ENCODE peak calls at places on chromosomes 1 and 21, in four cellular contexts. B is mesenchymal stem cell; A is activated CD4-positive, CD25-positive, alpha-beta regulatory T cell treated with anti-CD3 and anti-CD28 coated beads, Interleukin-2, amount 50 U/mL, for 72 hours; W is B cell. F is an unnamed sample.

GRCh38 chr1:65002508-65003315 is 36.4 kb upstream of the JAK1 start:
- DNase-seq in A (peak), W (peak), B (peak), F (peak)

GRCh38 chr1:47592296-47592975 is 154.6 kb downstream of the FOXD2 start:
- DNase-seq in B (no peak), A (no peak), W (no peak), F (peak)

GRCh38 chr1:71294178-71294577 is 213.3 kb upstream of the ZRANB2 start:
- DNase-seq in W (no peak), B (no peak), A (no peak), F (no peak)

GRCh38 chr1:239276051-239276450 is 110.3 kb upstream of the CHRM3 start:
- DNase-seq in B (no peak), A (no peak), W (no peak), F (no peak)

GRCh38 chr1:56080123-56080522 is 499.2 kb downstream of the PLPP3 start:
- DNase-seq in W (no peak), A (no peak), B (no peak), F (no peak)

GRCh38 chr1:1021010-1021845 is 1.3 kb downstream of the AGRN start:
- DNase-seq in A (no peak), B (peak), W (no peak), F (peak)

GRCh38 chr1:23344987-23345472 is 946 bp upstream of the HNRNPR start:
- DNase-seq in A (no peak), W (no peak), B (no peak), F (peak)

GRCh38 chr1:235093013-235093618 is 35.5 kb downstream of the TOMM20 start:
- DNase-seq in B (peak), W (no peak), A (no peak), F (peak)

GRCh38 chr1:192538407-192539311 is 36.9 kb upstream of the RGS1 start:
- DNase-seq in B (peak), A (no peak), W (peak), F (no peak)

GRCh38 chr1:31390071-31390470 is 17.2 kb upstream of the FABP3 start:
- DNase-seq in B (no peak), A (no peak), W (no peak), F (no peak)

GRCh38 chr1:235817101-235817725 is 49.5 kb downstream of the LYST start:
- DNase-seq in A (no peak), W (no peak), B (no peak), F (no peak)

GRCh38 chr1:92210701-92211100 is 7.0 kb upstream of the C1orf146 start:
- DNase-seq in W (no peak), A (no peak), B (no peak), F (no peak)

GRCh38 chr1:12376236-12377064 is 146.6 kb downstream of the VPS13D start:
- DNase-seq in A (no peak), W (no peak), B (no peak), F (no peak)

GRCh38 chr1:16451868-16452528 is 11.5 kb downstream of the NECAP2 start:
- DNase-seq in A (no peak), B (no peak), W (no peak), F (no peak)

GRCh38 chr21:14712121-14712520 is 166.0 kb upstream of the SAMSN1 start:
- DNase-seq in B (peak), W (no peak), A (no peak), F (no peak)

GRCh38 chr1:18915341-18915740 is 13.0 kb upstream of the ALDH4A1 start:
- DNase-seq in A (no peak), B (no peak), W (no peak), F (no peak)

GRCh38 chr1:228236744-228237143 is 28.9 kb downstream of the OBSCN start:
- DNase-seq in B (peak), A (no peak), W (no peak), F (peak)

GRCh38 chr21:15638856-15639549 is 90.8 kb upstream of the USP25 start:
- DNase-seq in B (no peak), A (no peak), W (no peak), F (no peak)

GRCh38 chr1:152018537-152018936 is 18.3 kb downstream of the S100A11 start:
- DNase-seq in A (no peak), W (no peak), B (peak), F (peak)

GRCh38 chr1:214453109-214453722 is 98.2 kb downstream of the PTPN14 start:
- DNase-seq in B (no peak), W (no peak), A (no peak), F (no peak)

GRCh38 chr1:181014431-181015257 is 8.0 kb downstream of the STX6 start:
- DNase-seq in W (no peak), A (no peak), B (no peak), F (no peak)

GRCh38 chr1:206850401-206850800 is 15.0 kb upstream of the IL20 start:
- DNase-seq in W (no peak), B (no peak), A (no peak), F (no peak)

GRCh38 chr1:170085089-170085488 is 10.6 kb upstream of the KIFAP3 start:
- DNase-seq in W (no peak), A (no peak), B (no peak), F (no peak)

GRCh38 chr1:113998361-113998760 is 19.1 kb downstream of the OLFML3 start:
- DNase-seq in B (peak), W (no peak), A (no peak), F (no peak)

GRCh38 chr21:40074710-40075109 is 207.5 kb downstream of the PCP4 start:
- DNase-seq in W (no peak), A (no peak), B (no peak), F (no peak)

F was measured in H7.